ENCODE peak calls at places on chromosomes 13 and 19, in four cellular contexts. F is H1; I is neural crest cell; Q is central memory CD4-positive, alpha-beta T cell. S is an unnamed sample.

GRCh38 chr13:61954092-61954491 is 538.4 kb upstream of the PCDH20 start:
- DNase-seq in F (no peak), I (no peak), Q (no peak), S (no peak)

GRCh38 chr19:17681505-17682125 is 6.5 kb downstream of the UNC13A start:
- DNase-seq in F (no peak), Q (no peak), I (peak; percentile 64), S (no peak)

GRCh38 chr19:58181902-58182576 is 822 bp upstream of the ZNF274 start:
- DNase-seq in F (no peak), I (peak; percentile 16), Q (peak; percentile 44), S (peak; percentile 74)

GRCh38 chr19:6061420-6062130 is 48.7 kb downstream of the RFX2 start:
- DNase-seq in I (no peak), Q (no peak), F (no peak), S (no peak)

GRCh38 chr19:22935151-22935550 is 67.8 kb downstream of the ZNF728 start:
- DNase-seq in I (no peak), F (no peak), Q (no peak), S (no peak)

GRCh38 chr19:47310819-47311218 is 1.2 kb downstream of the C5AR1 start:
- DNase-seq in I (no peak), Q (no peak), F (no peak), S (no peak)

GRCh38 chr13:50127017-50127725 is 111.9 kb downstream of the KCNRG start:
- DNase-seq in Q (peak; percentile 49), I (peak; percentile 40), F (no peak), S (peak; percentile 52)

GRCh38 chr13:66461021-66461420 is 769.1 kb downstream of the PCDH9 start:
- DNase-seq in F (no peak), Q (no peak), I (no peak), S (no peak)

GRCh38 chr13:20178156-20178555 is 14.6 kb downstream of the GJB2 start:
- DNase-seq in Q (no peak), I (no peak), F (no peak), S (no peak)

GRCh38 chr19:4302238-4302630 is at the start of gene TMIGD2:
- DNase-seq in Q (no peak), F (no peak), I (no peak), S (peak; percentile 30)

GRCh38 chr13:75312884-75313520 is 169.0 kb downstream of the TBC1D4 start:
- DNase-seq in Q (no peak), I (no peak), F (no peak), S (peak; percentile 43)

GRCh38 chr13:112074139-112074710 is 7.3 kb downstream of the SOX1 start:
- DNase-seq in I (no peak), F (no peak), Q (no peak), S (no peak)

GRCh38 chr19:17379221-17379631 is 2.1 kb upstream of the PLVAP start:
- DNase-seq in Q (no peak), I (peak; percentile 38), F (no peak), S (no peak)

GRCh38 chr13:102018716-102019115 is 383.1 kb downstream of the FGF14 start:
- DNase-seq in Q (no peak), F (no peak), I (no peak), S (no peak)

GRCh38 chr19:42568006-42568405 is 26.7 kb downstream of the CEACAM8 start:
- DNase-seq in Q (no peak), F (no peak), I (no peak), S (no peak)

GRCh38 chr19:13010038-13010991 is 15.0 kb downstream of the NFIX start:
- DNase-seq in Q (no peak), I (no peak), F (no peak), S (no peak)

GRCh38 chr19:674282-675151 is 1.7 kb upstream of the FSTL3 start:
- DNase-seq in F (no peak), Q (no peak), I (no peak), S (no peak)

GRCh38 chr19:29121684-29122083 is 91.3 kb downstream of the UQCRFS1 start:
- DNase-seq in F (peak; percentile 13), Q (no peak), I (peak; percentile 53), S (no peak)

GRCh38 chr19:23771761-23772667 is 13.3 kb upstream of the ZNF681 start:
- DNase-seq in Q (no peak), I (no peak), F (no peak), S (no peak)

GRCh38 chr19:3367572-3368440 is 1.4 kb downstream of the NFIC start:
- DNase-seq in Q (no peak), F (no peak), I (no peak), S (no peak)

GRCh38 chr19:18898081-18898532 is 2.1 kb upstream of the CERS1 start:
- DNase-seq in F (no peak), I (no peak), Q (no peak), S (no peak)

GRCh38 chr13:38687246-38688229 is 661 bp downstream of the FREM2 start:
- DNase-seq in Q (no peak), F (no peak), I (peak; percentile 6), S (no peak)